ENCODE peak calls at places on chromosomes 4 and X, in five cellular contexts. B is GM12878, J is HepG2, I is HCT116, C is WTC11. D is an unnamed sample.

GRCh38 chr4:166637816-166638215 is 596.5 kb downstream of the SPOCK3 start:
- DNase-seq in B (no peak), J (no peak), I (no peak), C (no peak), D (no peak)

GRCh38 chrX:49230500-49231232 is 2.5 kb downstream of the CACNA1F start:
- DNase-seq in B (no peak), J (peak), I (no peak), C (peak), D (peak)

GRCh38 chrX:30814978-30815377 is 74.1 kb downstream of the TAB3 start:
- DNase-seq in B (no peak), J (no peak), I (no peak), C (no peak), D (no peak)

GRCh38 chrX:46268429-46268828 is 276.8 kb downstream of the ZNF674 start:
- DNase-seq in B (no peak), J (peak), I (peak), C (no peak), D (no peak)

GRCh38 chr4:95165926-95166524 is 382.7 kb downstream of the UNC5C start:
- DNase-seq in B (peak), J (peak), I (peak), C (no peak), D (no peak)

GRCh38 chr4:78642934-78643333 is 91.4 kb downstream of the ANXA3 start:
- DNase-seq in B (no peak), J (no peak), I (no peak), C (no peak), D (no peak)

GRCh38 chrX:47623540-47624027 is 3.9 kb upstream of the SYN1 start:
- DNase-seq in B (no peak), J (peak), I (no peak), C (peak), D (peak)

GRCh38 chrX:100478714-100479113 is 68.6 kb upstream of the PCDH19 start:
- DNase-seq in B (no peak), J (no peak), I (no peak), C (no peak), D (no peak)

GRCh38 chr4:67680568-67681222 is 20.3 kb downstream of the UBA6 start:
- DNase-seq in B (no peak), J (peak), I (no peak), C (no peak), D (no peak)

GRCh38 chr4:54296548-54297203 is 67.6 kb downstream of the PDGFRA start:
- DNase-seq in B (no peak), J (peak), I (no peak), C (no peak), D (no peak)

GRCh38 chrX:47217121-47217851 is 1.2 kb upstream of the CDK16 start:
- DNase-seq in B (no peak), J (peak), I (no peak), C (no peak), D (no peak)

GRCh38 chr4:39255266-39255665 is 72.9 kb downstream of the WDR19 start:
- DNase-seq in B (no peak), J (peak), I (no peak), C (no peak), D (no peak)

GRCh38 chrX:20461576-20461975 is 194.9 kb upstream of the RPS6KA3 start:
- DNase-seq in B (no peak), J (no peak), I (no peak), C (no peak), D (no peak)

GRCh38 chr4:26176621-26177121 is 144.1 kb upstream of the RBPJ start:
- DNase-seq in B (no peak), J (no peak), I (no peak), C (no peak), D (no peak)

GRCh38 chrX:39195156-39195555 is 393.9 kb downstream of the MID1IP1 start:
- DNase-seq in B (no peak), J (no peak), I (no peak), C (no peak), D (no peak)
- TF ChIP-seq ATF3 in B (no peak), J (no peak), I (no peak), C (no peak), D (no peak)

GRCh38 chr4:37822220-37822619 is 4.3 kb upstream of the PGM2 start:
- DNase-seq in B (no peak), J (no peak), I (no peak), C (no peak), D (no peak)
- TF ChIP-seq ATF3 in B (no peak), J (no peak), I (no peak), C (no peak), D (no peak)

GRCh38 chr4:83255584-83255983 is 29.0 kb downstream of the COQ2 start:
- DNase-seq in B (no peak), J (no peak), I (peak), C (no peak), D (no peak)
- TF ChIP-seq ATF3 in B (no peak), J (no peak), I (no peak), C (no peak), D (no peak)

GRCh38 chr4:182454440-182455013 is 211.3 kb downstream of the TENM3 start:
- DNase-seq in B (no peak), J (no peak), I (no peak), C (no peak), D (no peak)
- TF ChIP-seq ATF3 in B (no peak), J (no peak), I (no peak), C (no peak), D (no peak)

GRCh38 chr4:118082182-118082581 is 47.9 kb downstream of the NDST3 start:
- DNase-seq in B (no peak), J (no peak), I (no peak), C (no peak), D (no peak)

GRCh38 chr4:118077767-118078105 is 43.5 kb downstream of the NDST3 start:
- DNase-seq in B (no peak), J (no peak), I (no peak), C (no peak), D (no peak)

DNA sequence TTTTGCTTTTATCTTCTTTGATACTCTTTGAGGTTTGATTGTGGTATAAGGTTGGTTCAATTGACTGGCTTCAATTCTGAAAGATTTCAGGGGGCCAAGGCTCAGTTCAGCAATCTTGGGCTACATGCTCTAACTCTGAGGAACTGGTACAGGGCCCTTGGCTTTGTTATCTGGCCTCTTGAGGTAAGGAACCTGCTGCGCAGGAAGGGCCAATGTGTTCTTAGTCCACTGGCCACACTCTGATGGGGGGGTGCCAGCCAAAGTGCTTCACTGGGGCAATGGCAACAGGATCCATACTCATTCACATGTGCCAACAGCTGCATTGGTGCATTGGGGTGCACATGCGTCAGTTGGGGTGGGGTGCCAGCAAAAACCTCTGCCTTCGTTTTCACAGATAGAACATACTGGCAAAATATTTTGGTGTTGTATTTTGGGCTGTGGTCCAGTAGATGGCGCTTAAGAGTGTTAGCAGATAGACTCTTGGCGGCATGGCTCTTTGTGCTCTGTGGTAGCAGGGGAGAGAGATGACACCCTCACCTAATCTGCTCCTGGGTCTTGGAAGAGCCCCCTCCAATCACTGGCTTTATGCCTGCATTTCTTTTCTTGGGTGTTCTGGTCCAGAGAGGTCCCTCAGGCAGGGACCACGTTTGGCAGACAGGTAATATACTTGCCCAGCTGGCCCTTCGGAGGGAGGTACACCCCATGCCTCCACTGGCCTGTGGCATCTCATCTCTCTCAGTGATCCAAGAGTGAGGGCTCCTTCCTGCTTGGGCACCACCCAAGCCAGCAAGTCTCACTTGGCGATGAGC is 42.9 kb downstream of the NDST3 start:
- DNase-seq in B (no peak), J (peak), I (peak), C (peak), D (no peak)
- TF ChIP-seq ATF3 in B (no peak), J (no peak), I (no peak), C (no peak), D (no peak)

GRCh38 chrX:117744958-117745357 is 371.7 kb downstream of the KLHL13 start:
- DNase-seq in B (no peak), J (no peak), I (no peak), C (no peak), D (no peak)

DNA sequence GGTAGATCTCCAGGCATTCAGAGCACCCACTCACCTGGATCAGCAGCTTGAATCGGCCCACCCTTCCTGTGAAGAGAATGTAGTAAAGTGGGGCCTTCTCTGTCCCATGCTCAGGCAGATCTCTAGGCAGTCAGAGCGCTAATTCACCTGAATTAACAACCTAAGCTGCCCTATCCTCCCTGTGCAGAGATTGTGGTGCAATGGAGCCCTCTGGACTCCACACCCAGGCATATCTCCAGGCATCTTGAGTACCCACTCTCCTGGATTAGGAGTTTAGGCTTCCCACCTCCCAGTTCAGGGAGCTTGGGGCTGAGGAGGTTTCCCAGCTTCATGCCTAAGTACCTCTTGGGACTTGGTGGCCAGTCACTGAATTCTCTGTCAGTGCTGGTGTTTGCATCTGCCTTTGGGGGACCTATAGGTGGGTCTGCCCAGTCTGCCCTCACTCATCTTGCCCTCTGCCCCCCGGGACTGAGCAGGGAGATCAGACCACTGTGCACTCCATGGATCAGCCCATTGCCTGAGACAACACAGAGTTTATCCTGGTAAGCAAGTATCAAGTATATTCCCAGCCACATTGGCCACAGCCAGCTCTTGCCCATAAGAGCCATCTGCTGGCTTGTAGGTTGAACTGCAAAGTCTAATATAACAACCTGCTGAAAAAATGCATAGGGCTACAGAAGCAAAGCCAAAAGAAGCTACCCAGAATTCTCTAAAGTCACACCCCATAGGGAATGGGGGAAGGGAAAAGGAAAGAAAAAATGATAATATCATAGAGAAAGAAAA is 372.9 kb downstream of the KLHL13 start:
- DNase-seq in B (no peak), J (peak), I (no peak), C (no peak), D (no peak)
- TF ChIP-seq ATF3 in B (no peak), J (no peak), I (no peak), C (no peak), D (no peak)

D was measured in H1.